ENCODE peak calls at places on chromosomes 6 and 20, in six cellular contexts. D is brain microvascular endothelial cell; B is IMR-90; Z is effector memory CD4-positive, alpha-beta T cell; L is tibial artery; C is AG04449. S is an unnamed sample.

GRCh38 chr20:55116598-55116997 is 641.2 kb downstream of the DOK5 start:
- DNase-seq in D (no peak), B (no peak), Z (no peak), L (no peak), C (no peak), S (no peak)

GRCh38 chr6:105545947-105546710 is 143.2 kb upstream of the PREP start:
- DNase-seq in D (no peak), B (peak; percentile 63), Z (no peak), L (no peak), C (peak; percentile 37), S (peak; percentile 71)

GRCh38 chr6:16362819-16363589 is 124.6 kb downstream of the GMPR start:
- DNase-seq in D (no peak), B (no peak), Z (no peak), L (no peak), C (no peak), S (no peak)

GRCh38 chr6:90194371-90194841 is 102.2 kb downstream of the BACH2 start:
- DNase-seq in D (peak; percentile 86), B (peak; percentile 95), Z (no peak), L (no peak), C (peak; percentile 42), S (peak; percentile 41)

GRCh38 chr6:155186052-155186658 is 77.7 kb upstream of the CLDN20 start:
- DNase-seq in D (no peak), B (peak; percentile 23), Z (no peak), L (no peak), C (no peak), S (no peak)

GRCh38 chr20:62164879-62165761 is 17.7 kb upstream of the MTG2 start:
- DNase-seq in D (no peak), B (no peak), Z (no peak), L (no peak), C (no peak), S (no peak)

GRCh38 chr6:6969761-6970223 is 138.0 kb upstream of the RREB1 start:
- DNase-seq in D (no peak), B (no peak), Z (no peak), L (no peak), C (no peak), S (no peak)

GRCh38 chr6:118890997-118891790 is 2.8 kb upstream of the ASF1A start:
- DNase-seq in D (no peak), B (no peak), Z (no peak), L (no peak), C (no peak), S (no peak)

GRCh38 chr6:33430991-33431879 is 11.4 kb downstream of the SYNGAP1 start:
- DNase-seq in D (peak; percentile 61), B (peak; percentile 65), Z (peak; percentile 76), L (no peak), C (no peak), S (no peak)

GRCh38 chr6:165181951-165182414 is 127.4 kb downstream of the C6orf118 start:
- DNase-seq in D (peak; percentile 5), B (no peak), Z (no peak), L (no peak), C (peak; percentile 9), S (peak; percentile 94)

GRCh38 chr20:45827712-45828111 is 600 bp upstream of the TNNC2 start:
- DNase-seq in D (no peak), B (no peak), Z (no peak), L (no peak), C (no peak), S (no peak)

GRCh38 chr20:58260006-58260405 is 31.6 kb upstream of the ANKRD60 start:
- DNase-seq in D (no peak), B (no peak), Z (no peak), L (no peak), C (no peak), S (no peak)
- H3K4me3 ChIP-seq in D (no peak overlapping the region), B (no peak overlapping the region), Z (no peak overlapping the region), L (no peak overlapping the region), C (no peak overlapping the region), S (no peak overlapping the region)

DNA sequence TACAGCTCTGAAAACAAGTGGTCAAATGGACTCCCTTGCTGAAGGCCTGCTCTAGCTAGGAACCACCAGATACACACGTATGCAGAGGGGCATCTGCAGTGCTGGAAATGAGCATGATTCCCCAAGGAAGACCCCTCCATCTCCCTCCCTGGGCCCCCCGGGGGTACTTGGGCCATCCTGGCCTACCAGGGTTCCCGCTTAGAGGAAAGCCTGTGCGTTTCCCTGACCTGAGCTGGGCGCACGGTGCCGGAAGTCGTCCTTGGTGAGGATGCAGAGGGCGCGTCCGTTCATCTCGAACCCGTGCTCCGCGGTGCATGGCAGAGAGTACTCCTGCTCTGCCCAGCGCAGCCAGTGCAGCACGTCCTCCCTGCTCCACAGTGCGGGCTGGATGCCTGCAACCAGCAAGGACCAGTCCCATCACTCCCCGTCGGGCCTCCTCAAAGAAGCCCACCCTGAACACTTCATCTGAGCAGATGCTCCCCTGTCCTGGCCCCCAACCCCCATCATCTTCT is 11.8 kb downstream of the ETV7 start:
- DNase-seq in D (no peak), B (no peak), Z (no peak), L (no peak), C (no peak), S (no peak)
- H3K4me3 ChIP-seq in D (no peak overlapping the region), B (no peak overlapping the region), Z (no peak overlapping the region), L (no peak overlapping the region), C (no peak overlapping the region), S (no peak overlapping the region)

DNA sequence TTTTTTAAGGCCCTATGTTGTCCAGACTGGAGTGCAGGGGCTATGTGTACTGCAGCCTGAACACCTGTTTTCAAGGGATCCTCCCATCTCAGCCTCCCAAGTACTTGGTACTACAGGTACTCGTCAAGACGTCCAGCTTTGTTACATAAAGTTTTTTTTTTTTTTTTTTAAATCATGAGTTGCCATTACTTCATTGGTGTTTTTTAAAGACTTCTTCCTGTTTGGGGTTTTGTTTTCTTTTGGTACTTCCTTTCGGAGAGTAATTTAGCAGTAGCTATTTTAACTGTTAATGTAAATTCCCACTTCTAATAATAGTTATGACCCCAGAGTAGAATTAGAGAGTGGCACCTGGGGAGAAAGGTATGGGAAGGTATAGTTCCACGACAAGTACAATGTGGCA is 10.5 kb downstream of the ZNFX1 start:
- DNase-seq in D (no peak), B (no peak), Z (no peak), L (no peak), C (no peak), S (no peak)
- H3K4me3 ChIP-seq in D (no peak overlapping the region), B (no peak overlapping the region), Z (no peak overlapping the region), L (no peak overlapping the region), C (no peak overlapping the region), S (no peak overlapping the region)

GRCh38 chr6:31970604-31971271 is 1.2 kb downstream of the DXO start:
- DNase-seq in D (no peak), B (no peak), Z (no peak), L (no peak), C (no peak), S (no peak)
- H3K4me3 ChIP-seq in D (peak overlapping the region; percentile 92), B (peak overlapping the region; percentile 60), Z (peak overlapping the region; percentile 58), L (peak overlapping the region; percentile 72), C (peak overlapping the region; percentile 98), S (peak overlapping the region; percentile 92)

DNA sequence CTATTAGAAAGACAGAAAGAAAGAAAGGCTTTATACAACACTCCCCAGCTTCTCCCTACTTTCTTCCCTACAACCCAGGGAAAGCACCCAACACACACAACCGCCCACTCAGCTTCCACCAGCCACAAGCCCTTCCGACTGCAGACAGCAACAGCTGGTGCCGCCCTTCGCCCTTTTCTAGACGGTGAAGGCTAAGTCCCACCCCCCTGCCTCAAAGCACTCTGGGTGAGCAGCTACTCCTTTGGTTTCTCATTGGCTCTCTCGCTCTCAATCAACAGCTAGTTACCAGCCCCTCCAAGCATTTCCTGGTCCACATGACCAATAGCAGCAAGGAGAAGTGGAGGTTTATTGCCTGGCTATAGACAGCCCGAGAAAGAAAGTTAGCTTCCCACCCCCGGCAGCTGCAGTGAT is 230.1 kb upstream of the MOCS1 start:
- DNase-seq in D (no peak), B (no peak), Z (no peak), L (no peak), C (no peak), S (peak; percentile 1)
- H3K4me3 ChIP-seq in D (no peak overlapping the region), B (no peak overlapping the region), Z (no peak overlapping the region), L (no peak overlapping the region), C (no peak overlapping the region), S (no peak overlapping the region)

DNA sequence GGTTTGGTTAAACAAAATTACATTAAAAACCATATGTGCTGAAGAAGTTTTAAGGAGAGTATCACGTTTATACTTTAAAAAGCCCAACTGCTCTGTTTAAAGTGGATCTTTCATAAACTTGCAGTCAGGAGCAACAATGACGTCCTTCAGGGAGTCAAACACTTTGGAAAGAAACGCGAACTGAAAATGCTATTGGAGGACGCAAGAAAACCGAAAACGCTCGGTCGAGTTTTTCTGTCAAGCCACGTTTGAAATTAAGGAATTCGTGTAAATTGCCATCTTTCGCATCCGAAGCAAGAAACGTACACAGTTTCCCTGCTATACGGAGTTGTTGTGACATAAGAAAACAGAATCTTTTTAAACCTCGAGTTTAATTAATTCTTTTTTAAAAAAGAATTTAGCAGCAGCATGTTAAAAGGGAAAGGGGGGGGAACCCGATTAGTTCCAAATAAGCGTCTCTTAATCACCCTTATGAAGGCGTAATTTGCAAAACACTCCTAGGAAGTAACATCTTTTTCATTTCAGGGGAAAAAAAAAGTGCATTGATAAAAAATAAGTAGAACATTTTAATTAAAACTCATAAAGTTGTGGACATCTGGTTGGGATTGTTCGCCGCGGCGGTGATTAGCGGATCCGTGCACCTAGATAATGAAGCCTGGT is 295.3 kb downstream of the TFAP2C start:
- DNase-seq in D (no peak), B (no peak), Z (no peak), L (no peak), C (no peak), S (no peak)
- H3K4me3 ChIP-seq in D (no peak overlapping the region), B (no peak overlapping the region), Z (no peak overlapping the region), L (no peak overlapping the region), C (no peak overlapping the region), S (no peak overlapping the region)

DNA sequence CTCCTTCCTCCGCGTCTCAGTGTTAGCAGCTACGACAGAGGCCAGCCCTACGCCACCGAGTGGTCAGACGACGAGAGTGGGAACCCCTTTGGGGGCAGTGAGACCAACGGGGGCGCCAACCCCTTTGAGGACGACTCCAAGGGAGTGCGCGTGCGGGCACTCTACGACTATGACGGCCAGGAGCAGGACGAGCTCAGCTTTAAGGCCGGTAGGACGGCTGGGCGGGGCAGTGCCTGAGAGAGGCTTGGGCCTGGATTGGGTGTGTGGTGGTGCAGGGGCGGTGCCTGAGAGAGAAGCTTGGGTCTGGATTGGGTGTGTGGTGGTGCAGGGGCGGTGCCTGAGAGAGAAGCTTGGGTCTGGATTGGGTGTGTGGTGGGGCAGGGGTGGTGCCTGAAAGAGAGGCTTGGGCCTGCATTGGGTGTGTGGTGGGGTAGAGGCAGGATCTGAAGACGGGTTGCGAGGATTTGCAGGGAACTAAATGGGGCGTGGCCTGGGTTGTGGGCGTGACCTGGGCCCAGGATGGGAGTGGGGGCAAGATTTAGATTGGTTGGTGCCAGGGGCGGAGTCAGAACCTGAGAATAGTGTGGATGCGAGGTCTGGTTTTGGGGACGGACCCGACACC is 24.4 kb downstream of the SPDEF start:
- DNase-seq in D (peak; percentile 82), B (peak; percentile 67), Z (peak; percentile 5), L (peak; percentile 85), C (peak; percentile 10), S (peak; percentile 32)
- H3K4me3 ChIP-seq in D (peak overlapping the region; percentile 47), B (peak overlapping the region; percentile 47), Z (no peak overlapping the region), L (peak overlapping the region; percentile 44), C (no peak overlapping the region), S (peak overlapping the region; percentile 17)

S was measured in skeletal muscle cell.